ENCODE peak calls at places on chromosomes 4 and X, in five cellular contexts. W is activated CD4-positive, alpha-beta T cell treated with anti-CD3 and anti-CD28 coated beads for 36 hours; K is NCI-H460; J is Ammon's horn; Q is Karpas-422. H is an unnamed sample.

GRCh38 chr4:56210397-56210796 is 176.9 kb downstream of the AASDH start:
- DNase-seq in K (no peak), Q (no peak), J (no peak), W (no peak), H (no peak)

GRCh38 chr4:127071443-127071842 is 561.3 kb upstream of the INTU start:
- DNase-seq in K (no peak), J (no peak), Q (no peak), W (no peak), H (no peak)

GRCh38 chrX:30781711-30782444 is 107.2 kb downstream of the TAB3 start:
- DNase-seq in J (no peak), W (no peak), Q (no peak), K (no peak), H (peak)

GRCh38 chr4:150308824-150309472 is 230.7 kb downstream of the DCLK2 start:
- DNase-seq in J (no peak), W (peak), K (no peak), Q (no peak), H (peak)

GRCh38 chr4:5821665-5822358 is 71.1 kb downstream of the CRMP1 start:
- DNase-seq in J (peak), Q (peak), W (peak), K (no peak), H (no peak)

GRCh38 chrX:110442631-110443030 is 84.0 kb downstream of the RTL9 start:
- DNase-seq in Q (peak), J (no peak), K (peak), W (peak), H (peak)

GRCh38 chrX:55867708-55868107 is 150.2 kb downstream of the RRAGB start:
- DNase-seq in W (no peak), Q (no peak), J (no peak), K (no peak), H (no peak)

GRCh38 chrX:130896026-130896425 is 7.0 kb downstream of the ENOX2 start:
- DNase-seq in Q (no peak), J (peak), K (no peak), W (no peak), H (no peak)

GRCh38 chr4:74311696-74312313 is 3.5 kb downstream of the EPGN start:
- DNase-seq in J (peak), Q (peak), W (peak), K (peak), H (peak)

GRCh38 chr4:1082215-1083182 is 30.9 kb downstream of the RNF212 start:
- DNase-seq in W (no peak), J (peak), Q (peak), K (peak), H (peak)

GRCh38 chr4:159455675-159456235 is 352.9 kb downstream of the RAPGEF2 start:
- DNase-seq in W (peak), K (peak), Q (peak), J (peak), H (peak)

GRCh38 chrX:40314070-40314469 is 216.3 kb upstream of the BCOR start:
- DNase-seq in Q (peak), W (no peak), K (no peak), J (peak), H (no peak)

GRCh38 chrX:19137064-19137463 is 14.8 kb upstream of the ADGRG2 start:
- DNase-seq in J (no peak), K (no peak), W (no peak), Q (no peak), H (no peak)

GRCh38 chrX:106894978-106895452 is 8.1 kb downstream of the RIPPLY1 start:
- DNase-seq in W (no peak), J (no peak), K (peak), Q (no peak), H (peak)

GRCh38 chrX:13761606-13762005 is 27.1 kb downstream of the OFD1 start:
- DNase-seq in Q (no peak), J (no peak), W (peak), K (no peak), H (peak)

GRCh38 chrX:16836371-16836770 is 33.8 kb downstream of the RBBP7 start:
- DNase-seq in Q (no peak), K (peak), J (no peak), W (peak), H (peak)